ENCODE peak calls at places on chromosomes 13 and 19, in ten cellular contexts. M is ovary; W is foreskin fibroblast; A is activated T-cell treated with anti-CD3 and anti-CD28 coated beads, Interleukin-2, amount 50 U/mL, for 72 hours; C is SK-N-SH; Q is mucosa of descending colon; E is omental fat pad; X is NCI-H1105 treated with DMSO at 0.1 percent for 48 hours; G is stomach; I is Caki2. V is an unnamed sample.

GRCh38 chr19:48244289-48244688 is 11.4 kb downstream of the CARD8 start:
- DNase-seq in I (no peak), Q (no peak), A (peak), M (no peak), C (no peak), G (no peak), W (no peak), E (no peak), X (no peak), V (no peak)

GRCh38 chr13:60155978-60156377 is 7.8 kb downstream of the DIAPH3 start:
- DNase-seq in I (no peak), X (no peak), C (no peak), Q (no peak), M (no peak), W (peak), A (no peak), G (no peak), E (no peak), V (no peak)

GRCh38 chr13:46523972-46524737 is 28.8 kb upstream of the LRCH1 start:
- DNase-seq in I (no peak), M (no peak), X (no peak), C (no peak), W (peak), E (no peak), Q (no peak), G (no peak), A (no peak), V (peak)

GRCh38 chr19:53007200-53008054 is 6.3 kb upstream of the ERVV-1 start:
- DNase-seq in W (no peak), E (no peak), M (no peak), G (no peak), A (no peak), C (peak), Q (no peak), I (no peak), X (no peak), V (no peak)

GRCh38 chr13:27654059-27654458 is 32.4 kb downstream of the POLR1D start:
- DNase-seq in A (no peak), M (no peak), C (no peak), G (no peak), X (no peak), Q (no peak), E (no peak), I (no peak), W (no peak), V (no peak)

GRCh38 chr19:11279505-11280236 is 16.3 kb upstream of the TSPAN16 start:
- DNase-seq in G (no peak), E (no peak), W (no peak), A (peak), Q (no peak), X (no peak), C (no peak), M (no peak), I (no peak), V (no peak)

GRCh38 chr13:76292726-76293125 is 593.5 kb downstream of the KCTD12 start:
- DNase-seq in M (no peak), X (no peak), G (no peak), W (peak), A (no peak), C (no peak), Q (no peak), I (no peak), E (no peak), V (no peak)

GRCh38 chr19:57010541-57010940 is 109.2 kb upstream of the USP29 start:
- DNase-seq in M (no peak), I (no peak), X (no peak), E (no peak), W (no peak), G (no peak), C (no peak), A (no peak), Q (no peak), V (no peak)

GRCh38 chr19:23118400-23118799 is 1.6 kb downstream of the ZNF730 start:
- DNase-seq in C (no peak), W (no peak), G (no peak), A (no peak), X (no peak), E (no peak), M (no peak), I (no peak), Q (no peak), V (no peak)

GRCh38 chr19:37999309-38000213 is 92.6 kb downstream of the SIPA1L3 start:
- DNase-seq in E (no peak), Q (no peak), C (no peak), W (peak), M (no peak), I (peak), X (no peak), G (no peak), A (no peak), V (peak)

GRCh38 chr13:110329798-110330461 is 22.8 kb downstream of the COL4A2 start:
- DNase-seq in A (no peak), G (no peak), E (no peak), W (peak), X (no peak), I (no peak), Q (no peak), C (no peak), M (no peak), V (peak)

GRCh38 chr13:113400621-113401451 is 36.9 kb upstream of the GRTP1 start:
- DNase-seq in C (no peak), I (no peak), M (peak), G (no peak), E (no peak), W (peak), A (no peak), X (no peak), Q (no peak), V (no peak)

GRCh38 chr13:63636231-63636993 is 2220.8 kb upstream of the PCDH20 start:
- DNase-seq in W (peak), X (no peak), Q (no peak), A (no peak), E (no peak), I (peak), C (no peak), G (no peak), M (no peak), V (peak)

GRCh38 chr13:43878897-43879322 is 630 bp downstream of the CCDC122 start:
- DNase-seq in C (no peak), Q (peak), G (peak), A (peak), W (peak), E (peak), X (peak), M (peak), I (peak), V (peak)

GRCh38 chr13:45718063-45718462 is 15.9 kb downstream of the CBY2 start:
- DNase-seq in I (no peak), X (peak), G (no peak), W (peak), E (no peak), A (no peak), C (peak), Q (no peak), M (no peak), V (no peak)

GRCh38 chr13:98459721-98460370 is 117.1 kb downstream of the STK24 start:
- DNase-seq in A (no peak), X (no peak), E (no peak), W (no peak), Q (no peak), I (no peak), C (no peak), M (no peak), G (no peak), V (no peak)

GRCh38 chr13:102870677-102871415 is 25.0 kb downstream of the ERCC5 start:
- DNase-seq in G (peak), I (peak), E (no peak), M (peak), X (peak), W (peak), C (peak), A (peak), Q (no peak), V (peak)

GRCh38 chr19:4694211-4694987 is 24.3 kb upstream of the MYDGF start:
- DNase-seq in X (no peak), C (no peak), E (no peak), A (no peak), I (peak), G (peak), Q (peak), M (no peak), W (peak), V (peak)

GRCh38 chr19:30034321-30034720 is 92.3 kb downstream of the URI1 start:
- DNase-seq in I (no peak), G (no peak), A (no peak), Q (no peak), W (no peak), E (no peak), X (no peak), M (no peak), C (no peak), V (no peak)

GRCh38 chr13:74715718-74716117 is 581.5 kb upstream of the KLF12 start:
- DNase-seq in X (no peak), Q (no peak), A (no peak), W (peak), G (no peak), I (no peak), M (no peak), E (no peak), C (no peak), V (no peak)

GRCh38 chr19:1410136-1410786 is 2.9 kb downstream of the DAZAP1 start:
- DNase-seq in M (no peak), Q (peak), X (no peak), G (no peak), I (peak), A (peak), C (no peak), E (no peak), W (peak), V (peak)

GRCh38 chr19:18763674-18764590 is 27.2 kb downstream of the COMP start:
- DNase-seq in Q (no peak), M (no peak), A (no peak), G (no peak), C (peak), W (peak), X (peak), I (peak), E (no peak), V (peak)

GRCh38 chr13:75870397-75870801 is 234.3 kb downstream of the LMO7 start:
- DNase-seq in E (no peak), I (no peak), A (no peak), C (peak), M (peak), Q (no peak), G (no peak), W (peak), X (peak), V (no peak)

GRCh38 chr19:10096615-10096963 is 5.9 kb downstream of the ANGPTL6 start:
- DNase-seq in Q (no peak), E (no peak), I (no peak), W (no peak), C (no peak), X (no peak), M (no peak), G (no peak), A (no peak), V (no peak)

GRCh38 chr13:25168800-25169199 is 3.3 kb downstream of the AMER2 start:
- DNase-seq in E (no peak), M (no peak), G (no peak), X (no peak), W (no peak), I (no peak), A (no peak), C (no peak), Q (no peak), V (no peak)

GRCh38 chr19:7706662-7707454 is 4.9 kb upstream of the FCER2 start:
- DNase-seq in G (no peak), E (no peak), M (no peak), I (no peak), W (no peak), X (no peak), C (no peak), Q (no peak), A (no peak), V (no peak)

GRCh38 chr13:36965767-36966166 is 33.4 kb downstream of the ALG5 start:
- DNase-seq in G (no peak), A (no peak), E (no peak), M (no peak), X (no peak), W (peak), Q (no peak), C (no peak), I (no peak), V (peak)

V was measured in kidney glomerular epithelial cell.